ENCODE peak calls at places on chromosomes 4 and X, in ten cellular contexts. E is MM.1S, C is mucosa of descending colon, X is transverse colon, I is neural progenitor cell, T is esophagus muscularis mucosa, Y is cardiac muscle cell, N is lung, U is stomach, P is tibial artery. J is an unnamed sample. For H3K4me1, the result is how much of the 10 kb centered on the place peaks cover.

GRCh38 chrX:8946488-8947050 is 87.4 kb downstream of the FAM9B start:
- DNase-seq in E (no peak), C (no peak), X (no peak), I (no peak), T (no peak), Y (no peak), N (no peak), U (no peak), P (no peak), J (no peak)

GRCh38 chr4:4590496-4590895 is 48.6 kb upstream of the STX18 start:
- DNase-seq in E (no peak), C (no peak), X (no peak), I (no peak), T (no peak), Y (no peak), N (no peak), U (no peak), P (no peak), J (no peak)

GRCh38 chrX:55008571-55009358 is 8.6 kb downstream of the APEX2 start:
- DNase-seq in E (no peak), C (no peak), X (no peak), I (no peak), T (no peak), Y (peak), N (no peak), U (no peak), P (no peak), J (no peak)

GRCh38 chrX:93673056-93673868 is at the start of gene NAP1L3:
- DNase-seq in E (peak), C (peak), X (peak), I (peak), T (no peak), Y (peak), N (peak), U (peak), P (peak), J (no peak)

GRCh38 chr4:122777846-122778501 is 45.5 kb downstream of the BBS12 start:
- DNase-seq in E (no peak), C (no peak), X (no peak), I (no peak), T (no peak), Y (peak), N (no peak), U (no peak), P (no peak), J (no peak)

GRCh38 chr4:83029688-83030087 is 5.3 kb upstream of the COPS4 start:
- DNase-seq in E (no peak), C (no peak), X (no peak), I (no peak), T (no peak), Y (no peak), N (no peak), U (no peak), P (no peak), J (no peak)

GRCh38 chr4:180637616-180638015 is 1605.6 kb upstream of the TENM3 start:
- DNase-seq in E (no peak), C (no peak), X (no peak), I (no peak), T (no peak), Y (no peak), N (no peak), U (no peak), P (no peak), J (no peak)

GRCh38 chr4:80201326-80202151 is 4.2 kb downstream of the PRDM8 start:
- DNase-seq in E (no peak), C (peak), X (peak), I (peak), T (no peak), Y (peak), N (no peak), U (no peak), P (peak), J (no peak)

GRCh38 chr4:125735107-125735506 is 420.4 kb downstream of the FAT4 start:
- DNase-seq in E (no peak), C (no peak), X (no peak), I (peak), T (no peak), Y (peak), N (peak), U (no peak), P (no peak), J (peak)

GRCh38 chr4:75512336-75513211 is 1.6 kb downstream of the RCHY1 start:
- DNase-seq in E (peak), C (peak), X (no peak), I (peak), T (no peak), Y (peak), N (peak), U (no peak), P (no peak), J (peak)

GRCh38 chr4:159002950-159003349 is 99.9 kb upstream of the RAPGEF2 start:
- DNase-seq in E (no peak), C (peak), X (no peak), I (no peak), T (no peak), Y (peak), N (no peak), U (no peak), P (no peak), J (no peak)

GRCh38 chr4:69210911-69211310 is 3.6 kb downstream of the UGT2B11 start:
- DNase-seq in E (no peak), C (no peak), X (no peak), I (no peak), T (no peak), Y (no peak), N (no peak), U (no peak), P (no peak), J (no peak)

GRCh38 chrX:37361596-37361995 is 12.4 kb downstream of the PRRG1 start:
- DNase-seq in E (no peak), C (no peak), X (no peak), I (no peak), T (no peak), Y (peak), N (no peak), U (no peak), P (no peak), J (no peak)

GRCh38 chr4:15550491-15550890 is 80.8 kb downstream of the CC2D2A start:
- DNase-seq in E (no peak), C (no peak), X (no peak), I (no peak), T (no peak), Y (peak), N (no peak), U (no peak), P (no peak), J (no peak)

GRCh38 chr4:140116442-140117104 is 37.4 kb downstream of the MAML3 start:
- DNase-seq in E (no peak), C (no peak), X (no peak), I (no peak), T (no peak), Y (no peak), N (no peak), U (no peak), P (no peak), J (no peak)

GRCh38 chr4:76725039-76725438 is 172.9 kb downstream of the SOWAHB start:
- DNase-seq in E (no peak), C (no peak), X (no peak), I (no peak), T (no peak), Y (no peak), N (no peak), U (no peak), P (no peak), J (no peak)

GRCh38 chrX:68508799-68509198 is 9.9 kb downstream of the YIPF6 start:
- DNase-seq in E (no peak), C (no peak), X (no peak), I (peak), T (no peak), Y (peak), N (no peak), U (no peak), P (no peak), J (no peak)

GRCh38 chr4:144649646-144650045 is 3.7 kb downstream of the HHIP start:
- DNase-seq in E (no peak), C (no peak), X (no peak), I (peak), T (no peak), Y (no peak), N (no peak), U (no peak), P (no peak), J (no peak)

GRCh38 chr4:71494539-71494938 is 155.7 kb downstream of the SLC4A4 start:
- DNase-seq in E (no peak), C (no peak), X (no peak), I (no peak), T (no peak), Y (no peak), N (no peak), U (no peak), P (no peak), J (no peak)

GRCh38 chr4:3317011-3317655 is 24.3 kb downstream of the RGS12 start:
- DNase-seq in E (no peak), C (no peak), X (no peak), I (no peak), T (no peak), Y (no peak), N (no peak), U (peak), P (no peak), J (no peak)

GRCh38 chr4:177938226-177938625 is 496.0 kb upstream of the AGA start:
- DNase-seq in E (no peak), C (no peak), X (no peak), I (no peak), T (no peak), Y (no peak), N (no peak), U (no peak), P (no peak), J (no peak)

GRCh38 chr4:87547016-87547708 is 18.0 kb upstream of the SPARCL1 start:
- DNase-seq in E (no peak), C (no peak), X (no peak), I (no peak), T (no peak), Y (no peak), N (no peak), U (no peak), P (no peak), J (no peak)

GRCh38 chr4:127352220-127352619 is 280.5 kb upstream of the INTU start:
- DNase-seq in E (no peak), C (no peak), X (no peak), I (peak), T (no peak), Y (no peak), N (no peak), U (no peak), P (no peak), J (no peak)

GRCh38 chr4:121376097-121376496 is 4.7 kb downstream of the QRFPR start:
- DNase-seq in E (no peak), C (no peak), X (no peak), I (no peak), T (no peak), Y (no peak), N (no peak), U (no peak), P (no peak), J (no peak)

GRCh38 chrX:153564047-153564606 is 34.8 kb downstream of the CCNQ start:
- DNase-seq in E (no peak), C (no peak), X (no peak), I (no peak), T (no peak), Y (peak), N (no peak), U (no peak), P (no peak), J (no peak)

GRCh38 chrX:34658316-34658715 is 1.2 kb upstream of the TMEM47 start:
- DNase-seq in E (no peak), C (no peak), X (no peak), I (no peak), T (no peak), Y (peak), N (no peak), U (no peak), P (no peak), J (no peak)

GRCh38 chr4:182978152-182978827 is 61.1 kb upstream of the DCTD start:
- DNase-seq in E (peak), C (no peak), X (no peak), I (no peak), T (no peak), Y (peak), N (no peak), U (no peak), P (no peak), J (no peak)

GRCh38 chrX:47091149-47091775 is 13.0 kb downstream of the RGN start:
- DNase-seq in E (peak), C (no peak), X (no peak), I (peak), T (no peak), Y (peak), N (no peak), U (no peak), P (no peak), J (no peak)

GRCh38 chr4:153528705-153529493 is 62.7 kb downstream of the TMEM131L start:
- DNase-seq in E (peak), C (no peak), X (no peak), I (no peak), T (peak), Y (no peak), N (no peak), U (no peak), P (no peak), J (no peak)

GRCh38 chr4:124433044-124433443 is 279.5 kb downstream of the ANKRD50 start:
- DNase-seq in E (no peak), C (no peak), X (no peak), I (no peak), T (no peak), Y (no peak), N (no peak), U (no peak), P (no peak), J (no peak)

GRCh38 chr4:7029921-7030320 is 13.3 kb upstream of the TADA2B start:
- DNase-seq in E (no peak), C (no peak), X (no peak), I (no peak), T (no peak), Y (no peak), N (no peak), U (no peak), P (no peak), J (no peak)

GRCh38 chrX:15349046-15349445 is 13.7 kb upstream of the PIGA start:
- DNase-seq in E (peak), C (peak), X (peak), I (peak), T (no peak), Y (peak), N (no peak), U (peak), P (no peak), J (peak)

DNA sequence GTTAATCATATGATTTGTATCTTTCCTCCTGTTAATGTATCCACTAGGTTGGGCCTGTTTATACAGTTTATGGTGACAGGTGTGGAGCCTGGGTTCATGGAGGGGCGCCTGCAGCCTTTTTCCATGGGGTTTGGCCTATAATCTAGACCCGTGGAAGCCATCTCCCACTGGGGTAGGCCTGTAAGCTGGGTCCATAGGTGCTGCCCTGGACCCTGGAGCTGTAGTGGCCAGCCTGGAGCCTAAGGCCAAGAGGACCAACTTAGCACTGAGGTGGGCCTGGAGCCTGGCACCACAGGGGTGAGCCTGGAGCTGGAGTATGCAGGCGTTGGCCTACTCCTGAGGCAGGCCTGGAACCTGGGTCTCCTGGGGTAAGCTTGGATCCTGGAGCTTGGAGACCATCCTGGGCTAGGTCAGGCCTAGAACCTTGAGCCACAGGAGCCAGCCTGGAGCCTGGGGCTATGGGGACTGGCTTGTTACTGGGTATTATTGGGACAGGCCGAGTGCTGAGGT is 249.4 kb upstream of the HTR2C start:
- DNase-seq in E (no peak), C (no peak), X (no peak), I (no peak), T (no peak), Y (no peak), N (no peak), U (no peak), P (no peak), J (no peak)
- TF ChIP-seq CTCF in E (no peak), C (no peak), X (no peak), I (no peak), T (no peak), Y (no peak), N (no peak), U (no peak), P (no peak), J (no peak)

DNA sequence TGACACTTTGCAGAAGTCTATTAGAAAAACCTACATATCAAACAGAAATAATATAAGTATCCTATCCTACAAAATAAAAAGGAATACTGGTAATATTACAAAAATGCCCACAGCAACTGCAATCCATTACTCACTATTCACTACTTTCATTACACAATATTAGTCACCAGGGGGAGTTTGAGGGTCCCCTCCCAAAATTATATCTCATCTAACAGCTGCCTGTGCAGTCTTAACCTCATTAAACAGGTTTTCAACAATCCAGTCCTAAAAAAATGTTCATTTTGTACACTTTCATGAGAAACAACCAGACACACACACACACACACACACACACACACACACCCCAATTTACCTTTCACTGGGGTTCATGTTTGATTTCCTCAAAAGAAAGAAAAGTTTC is 2.9 kb downstream of the CLOCK start:
- DNase-seq in E (no peak), C (no peak), X (no peak), I (no peak), T (no peak), Y (peak), N (no peak), U (no peak), P (no peak), J (no peak)
- H3K4me3 ChIP-seq in E (no peak), C (no peak), X (no peak), I (no peak), T (no peak), Y (no peak), N (no peak), U (no peak), P (no peak), J (no peak)

GRCh38 chr4:42453612-42454011 is 56.3 kb downstream of the SHISA3 start:
- DNase-seq in E (no peak), C (no peak), X (no peak), I (no peak), T (no peak), Y (no peak), N (no peak), U (no peak), P (no peak), J (no peak)
- H3K4me1 ChIP-seq in E (under half), C (under half), X (under half), I (under half), T (under half), Y (under half), N (under half), U (under half), P (under half), J (under half)

GRCh38 chrX:131854586-131854985 is 168.5 kb upstream of the STK26 start:
- DNase-seq in E (no peak), C (no peak), X (no peak), I (no peak), T (no peak), Y (peak), N (no peak), U (no peak), P (no peak), J (no peak)
- TF ChIP-seq CTCF in E (no peak), C (no peak), X (no peak), I (peak), T (no peak), Y (no peak), N (no peak), U (no peak), P (no peak), J (no peak)

GRCh38 chr4:100188829-100189228 is 1.4 kb downstream of the DDIT4L start:
- DNase-seq in E (peak), C (no peak), X (no peak), I (no peak), T (no peak), Y (no peak), N (no peak), U (no peak), P (no peak), J (no peak)

GRCh38 chr4:100190643-100191600 is 654 bp upstream of the DDIT4L start:
- DNase-seq in E (no peak), C (no peak), X (no peak), I (peak), T (no peak), Y (peak), N (no peak), U (no peak), P (no peak), J (no peak)

GRCh38 chr4:100187781-100188180 is 2.5 kb downstream of the DDIT4L start:
- DNase-seq in E (no peak), C (no peak), X (no peak), I (no peak), T (no peak), Y (no peak), N (no peak), U (no peak), P (no peak), J (no peak)

GRCh38 chr4:100184787-100185186 is 5.5 kb downstream of the DDIT4L start:
- DNase-seq in E (no peak), C (no peak), X (no peak), I (no peak), T (no peak), Y (no peak), N (no peak), U (no peak), P (no peak), J (no peak)

DNA sequence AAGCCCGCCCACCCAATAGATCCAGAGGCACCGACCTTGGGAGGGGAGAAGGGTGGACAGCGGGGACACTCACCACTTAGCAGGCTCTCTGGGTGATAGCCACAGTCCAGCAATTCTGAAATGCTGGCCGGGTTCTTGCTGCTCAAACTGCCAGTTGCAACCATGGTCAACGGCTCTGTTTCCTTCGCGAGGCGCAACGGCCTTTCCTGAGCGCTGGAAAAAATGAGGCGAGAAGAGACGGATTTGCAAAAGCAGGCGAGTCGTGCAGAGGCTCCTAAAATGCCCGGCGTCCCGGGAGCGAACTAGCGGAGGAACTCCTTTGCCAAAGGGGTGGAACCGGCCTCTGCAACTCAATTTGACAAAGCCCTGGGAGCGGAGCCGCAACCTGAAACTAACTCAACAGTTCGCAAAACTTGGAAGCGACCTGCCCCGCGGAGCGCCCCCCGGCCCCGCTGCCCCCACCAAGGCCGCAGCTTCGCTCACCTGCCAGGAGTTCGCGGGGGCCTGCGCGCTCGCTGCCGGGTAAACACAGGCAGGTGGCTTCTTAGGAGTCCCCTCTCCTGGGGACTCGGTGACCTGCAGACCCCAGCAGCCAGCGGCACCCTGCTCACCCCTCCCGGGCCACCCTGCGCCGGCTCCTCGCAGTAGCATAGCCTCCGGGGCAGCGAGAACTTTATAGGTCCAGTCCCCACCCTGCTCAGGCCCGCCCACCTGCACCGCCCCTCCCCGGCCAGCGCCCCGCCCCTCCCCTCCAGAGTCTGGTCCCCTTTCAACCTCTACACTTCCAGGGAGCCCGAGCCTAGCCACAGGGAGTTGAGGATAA is at the start of gene DDIT4L:
- DNase-seq in E (no peak), C (peak), X (peak), I (peak), T (no peak), Y (peak), N (peak), U (peak), P (peak), J (peak)
- H3K4me3 ChIP-seq in E (peak), C (no peak), X (peak), I (peak), T (peak), Y (peak), N (peak), U (peak), P (peak), J (peak)

GRCh38 chrX:19866626-19867410 is 20.6 kb downstream of the SH3KBP1 start:
- DNase-seq in E (no peak), C (no peak), X (no peak), I (no peak), T (no peak), Y (no peak), N (no peak), U (no peak), P (no peak), J (no peak)

GRCh38 chrX:19867411-19867732 is 20.0 kb downstream of the SH3KBP1 start:
- DNase-seq in E (no peak), C (no peak), X (no peak), I (no peak), T (no peak), Y (peak), N (no peak), U (no peak), P (no peak), J (no peak)

GRCh38 chrX:19865567-19866363 is 21.6 kb downstream of the SH3KBP1 start:
- DNase-seq in E (no peak), C (no peak), X (no peak), I (no peak), T (no peak), Y (no peak), N (no peak), U (no peak), P (peak), J (no peak)

GRCh38 chrX:19869195-19869594 is 18.2 kb downstream of the SH3KBP1 start:
- DNase-seq in E (no peak), C (no peak), X (no peak), I (no peak), T (no peak), Y (no peak), N (no peak), U (no peak), P (no peak), J (no peak)

GRCh38 chrX:19867938-19868337 is 19.5 kb downstream of the SH3KBP1 start:
- DNase-seq in E (no peak), C (no peak), X (no peak), I (no peak), T (no peak), Y (no peak), N (no peak), U (no peak), P (no peak), J (no peak)
- H3K4me1 ChIP-seq in E (half or more), C (under half), X (under half), I (under half), T (under half), Y (under half), N (under half), U (under half), P (under half), J (under half)

J was measured in Caco-2.